ENCODE peak calls at places on chromosomes 6 and 20, in four cellular contexts. A, M, H and F are unnamed samples.
A peak's percentile ranks its signal among the peaks of the same experiment; 100 is the strongest.

GRCh38 chr6:121858976-121859375 is 423.5 kb downstream of the GJA1 start:
- DNase-seq in M (no peak), A (no peak), H (no peak), F (no peak)

GRCh38 chr6:5398530-5398929 is 137.2 kb downstream of the FARS2 start:
- DNase-seq in H (peak; percentile 42), A (no peak), M (no peak), F (peak; percentile 14)

GRCh38 chr20:57074386-57074785 is 192.1 kb downstream of the BMP7 start:
- DNase-seq in H (no peak), M (no peak), A (no peak), F (no peak)

GRCh38 chr6:153024401-153025017 is 22.0 kb upstream of the MTRF1L start:
- DNase-seq in A (no peak), M (peak; percentile 25), H (peak; percentile 58), F (no peak)

GRCh38 chr20:44728835-44729342 is 13.7 kb downstream of the CCN5 start:
- DNase-seq in A (peak; percentile 77), M (peak; percentile 77), H (peak; percentile 62), F (peak; percentile 74)

GRCh38 chr20:44584103-44584690 is 1.8 kb downstream of the PKIG start:
- DNase-seq in M (no peak), A (no peak), H (no peak), F (no peak)

GRCh38 chr20:45174434-45175364 is at the start of gene PI3:
- DNase-seq in A (no peak), H (no peak), M (peak; percentile 70), F (no peak)

GRCh38 chr6:85772641-85773040 is 130.0 kb upstream of the SYNCRIP start:
- DNase-seq in M (no peak), A (no peak), H (no peak), F (no peak)

GRCh38 chr6:37177950-37178517 is 8.1 kb downstream of the PIM1 start:
- DNase-seq in H (no peak), A (no peak), M (no peak), F (no peak)

GRCh38 chr6:147161974-147162495 is 42.2 kb upstream of the STXBP5 start:
- DNase-seq in H (peak; percentile 84), M (no peak), A (no peak), F (peak; percentile 89)

GRCh38 chr20:44526129-44526528 is 4.3 kb upstream of the SERINC3 start:
- DNase-seq in A (no peak), H (peak; percentile 47), M (no peak), F (peak; percentile 24)

GRCh38 chr20:2279245-2279779 is 16.5 kb upstream of the TGM3 start:
- DNase-seq in M (no peak), A (no peak), H (no peak), F (no peak)

GRCh38 chr20:45970646-45971424 is 1.2 kb downstream of the ZNF335 start:
- DNase-seq in M (peak; percentile 30), A (no peak), H (peak; percentile 29), F (no peak)

GRCh38 chr6:18389479-18389878 is 2.3 kb downstream of the RNF144B start:
- DNase-seq in H (peak; percentile 34), A (no peak), M (no peak), F (no peak)

GRCh38 chr6:22145294-22145693 is 151.5 kb downstream of the PRL start:
- DNase-seq in M (no peak), H (no peak), A (no peak), F (no peak)

GRCh38 chr20:31602779-31603441 is 2.2 kb upstream of the ID1 start:
- DNase-seq in H (peak; percentile 95), A (no peak), M (peak; percentile 49), F (peak; percentile 69)

GRCh38 chr6:109465772-109466171 is 10.2 kb upstream of the MICAL1 start:
- DNase-seq in A (no peak), M (peak; percentile 79), H (no peak), F (no peak)

GRCh38 chr6:90078513-90079289 is 184.4 kb downstream of the GJA10 start:
- DNase-seq in M (no peak), H (peak; percentile 33), A (no peak), F (no peak)

GRCh38 chr6:139868576-139868975 is 494.1 kb upstream of the CITED2 start:
- DNase-seq in M (no peak), H (no peak), A (no peak), F (no peak)

GRCh38 chr20:38132910-38133501 is 32.1 kb downstream of the TGM2 start:
- DNase-seq in H (no peak), M (no peak), A (no peak), F (no peak)

GRCh38 chr6:149734915-149735314 is 11.4 kb downstream of the NUP43 start:
- DNase-seq in M (no peak), A (no peak), H (no peak), F (no peak)

GRCh38 chr6:41625442-41625841 is 12.8 kb upstream of the MDFI start:
- DNase-seq in H (no peak), M (no peak), A (no peak), F (no peak)

GRCh38 chr6:36858407-36858981 is 16.1 kb downstream of the PPIL1 start:
- DNase-seq in M (no peak), A (peak; percentile 49), H (peak; percentile 47), F (no peak)

DNA sequence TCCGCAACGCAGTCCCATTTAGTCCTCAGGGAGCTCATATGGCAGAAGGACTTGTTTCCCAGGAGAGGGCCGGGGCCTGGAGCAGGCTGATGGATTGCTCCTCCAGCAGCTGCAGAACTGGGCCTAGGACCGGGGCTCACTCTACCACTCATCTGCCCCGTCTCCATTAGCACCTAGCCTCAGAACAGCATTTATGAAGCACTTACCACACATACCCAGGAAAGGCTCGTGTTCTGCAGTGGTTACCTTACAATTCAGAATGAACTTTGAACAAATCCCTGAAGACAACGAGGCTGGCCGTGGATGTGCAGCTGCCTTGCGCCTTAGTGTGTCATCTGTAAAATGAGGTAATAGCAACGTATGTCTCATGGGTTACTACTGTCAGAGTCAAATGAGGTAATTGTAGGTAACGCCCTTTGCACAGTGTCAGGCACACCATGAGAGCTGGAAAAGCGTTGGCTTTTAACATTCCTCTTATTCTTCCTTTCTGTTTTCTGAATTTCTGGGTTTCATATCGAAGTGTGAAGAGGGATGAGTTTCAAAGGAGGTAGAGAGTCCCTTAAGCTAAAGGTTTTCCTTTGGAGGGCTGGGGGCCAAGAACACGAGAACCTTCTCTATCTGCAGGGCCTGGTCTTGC is 46.3 kb upstream of the CD93 start:
- DNase-seq in M (no peak), A (no peak), H (no peak), F (no peak)
- H3K4me3 ChIP-seq in M (no peak overlapping the region), A (no peak overlapping the region), H (no peak overlapping the region), F (no peak overlapping the region)

DNA sequence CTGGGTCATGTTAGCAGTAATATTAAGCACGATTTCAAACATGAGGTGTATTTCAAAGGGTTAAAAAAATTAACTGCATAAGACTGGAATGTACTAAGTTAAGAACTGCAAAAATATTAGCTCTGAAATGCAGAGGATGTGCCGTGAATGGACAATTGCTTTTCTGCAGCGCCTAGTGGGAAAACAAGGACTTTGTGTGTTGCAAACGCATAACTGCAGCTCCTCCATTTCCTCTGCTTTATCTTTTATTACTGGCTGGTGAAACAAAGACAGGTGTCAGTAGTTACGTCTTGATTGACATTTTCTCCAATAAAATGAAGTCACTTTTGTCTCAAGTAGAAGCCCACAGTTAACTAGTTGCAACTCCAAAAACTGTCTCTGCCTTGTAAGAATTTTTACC is 1.7 kb downstream of the PDE7B start:
- DNase-seq in M (no peak), A (no peak), H (peak; percentile 61), F (no peak)
- H3K4me3 ChIP-seq in M (peak overlapping the region; percentile 37), A (no peak overlapping the region), H (peak overlapping the region; percentile 67), F (peak overlapping the region; percentile 55)

GRCh38 chr6:26404534-26404933 is 2.5 kb downstream of the BTN3A1 start:
- DNase-seq in A (no peak), M (no peak), H (no peak), F (no peak)

GRCh38 chr6:26403888-26404287 is 1.8 kb downstream of the BTN3A1 start:
- DNase-seq in M (no peak), A (no peak), H (no peak), F (no peak)

GRCh38 chr6:26401389-26401986 is 587 bp upstream of the BTN3A1 start:
- DNase-seq in A (no peak), H (no peak), M (no peak), F (no peak)

GRCh38 chr6:26400626-26401025 is 1.4 kb upstream of the BTN3A1 start:
- DNase-seq in H (no peak), M (no peak), A (no peak), F (no peak)

GRCh38 chr6:26401987-26402658 is at the start of gene BTN3A1:
- DNase-seq in M (peak; percentile 60), A (no peak), H (peak; percentile 84), F (peak; percentile 42)
- H3K4me3 ChIP-seq in M (peak within 1 kb of the TSS; percentile 64), A (peak within 1 kb of the TSS; percentile 47), H (peak within 1 kb of the TSS; percentile 78), F (peak within 1 kb of the TSS; percentile 68)

GRCh38 chr20:8334641-8335040 is 202.6 kb downstream of the PLCB1 start:
- DNase-seq in H (no peak), M (no peak), A (no peak), F (no peak)
- H3K4me3 ChIP-seq in H (no peak overlapping the region), M (no peak overlapping the region), A (no peak overlapping the region), F (no peak overlapping the region)

DNA sequence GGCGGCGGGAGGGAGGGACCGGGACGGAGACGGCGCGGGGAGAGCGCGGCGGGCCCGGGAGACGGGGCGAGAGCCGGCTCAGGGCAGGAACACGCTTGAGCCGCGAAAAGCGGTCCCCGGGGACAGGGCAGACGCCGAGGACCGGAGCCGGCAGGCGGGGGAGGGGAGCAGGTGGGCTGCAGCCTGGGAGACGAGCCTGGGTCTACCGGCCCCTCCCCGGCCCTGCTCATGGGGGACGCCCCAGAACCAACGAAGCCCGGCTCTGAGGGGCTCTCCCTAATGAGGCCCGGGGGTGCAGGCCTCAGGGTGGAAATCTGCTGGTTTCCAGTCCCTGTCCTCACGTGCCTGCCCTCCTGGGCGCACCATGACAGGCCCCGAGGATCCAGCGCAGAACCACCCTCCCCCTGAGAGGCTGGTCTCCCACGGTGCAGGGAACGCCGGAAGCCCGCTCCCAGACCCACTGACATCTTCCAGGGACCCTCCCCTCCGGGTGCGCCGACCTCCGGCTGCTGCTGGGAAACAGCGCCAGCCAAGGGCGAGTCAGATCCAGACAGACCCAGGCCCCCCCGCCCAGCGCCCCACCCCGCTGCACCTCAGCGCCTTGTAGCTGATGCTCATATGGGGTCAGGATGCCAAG is 568 bp upstream of the EEF1A2 start:
- DNase-seq in A (no peak), H (no peak), M (no peak), F (no peak)
- H3K4me3 ChIP-seq in A (peak overlapping the region; percentile 41), H (no peak overlapping the region), M (peak overlapping the region; percentile 56), F (peak overlapping the region; percentile 23)

GRCh38 chr6:151669208-151669560 is 138.3 kb upstream of the ESR1 start:
- DNase-seq in M (no peak), H (no peak), A (no peak), F (no peak)
- H3K4me3 ChIP-seq in M (no peak overlapping the region), H (no peak overlapping the region), A (no peak overlapping the region), F (no peak overlapping the region)

GRCh38 chr6:31203345-31203979 is 33.0 kb upstream of the POU5F1 start:
- DNase-seq in M (no peak), A (no peak), H (no peak), F (no peak)
- H3K4me3 ChIP-seq in M (peak overlapping the region; percentile 38), A (peak overlapping the region; percentile 26), H (peak overlapping the region; percentile 29), F (peak overlapping the region; percentile 38)

DNA sequence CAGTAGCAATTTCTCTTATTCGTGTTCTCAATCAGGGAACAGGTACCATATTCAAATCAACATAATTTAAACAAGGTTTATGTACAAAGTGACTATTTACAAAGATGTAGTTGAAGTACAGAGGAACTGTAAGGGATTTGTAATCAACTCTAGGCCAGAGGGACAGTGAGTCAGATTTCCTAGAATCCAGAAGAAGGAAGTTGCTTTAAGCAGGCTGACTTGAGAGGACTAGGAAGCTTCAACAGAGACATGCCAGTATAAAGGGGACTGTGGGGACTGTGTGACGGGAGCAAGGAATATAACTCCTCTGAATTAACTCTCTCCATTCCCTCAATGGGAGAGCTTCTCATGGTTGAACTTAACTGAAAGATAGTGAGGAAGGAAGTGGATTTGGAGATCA is 427.4 kb upstream of the JAG1 start:
- DNase-seq in A (no peak), H (peak; percentile 6), M (no peak), F (no peak)
- H3K4me3 ChIP-seq in A (no peak overlapping the region), H (no peak overlapping the region), M (no peak overlapping the region), F (no peak overlapping the region)